ENCODE peak calls at places on chromosome 6, in four cellular contexts. Q is heart left ventricle, H is body of pancreas, P is right cardiac atrium. R is an unnamed sample.

GRCh38 chr6:81894788-81895221 is 142.3 kb upstream of the TENT5A start:
- ATAC-seq in Q (peak; percentile 91), H (peak; percentile 38), P (peak; percentile 95), R (peak; percentile 30)

GRCh38 chr6:135922746-135923145 is 71.2 kb downstream of the PDE7B start:
- ATAC-seq in Q (peak; percentile 47), H (no peak), P (peak; percentile 56), R (no peak)

GRCh38 chr6:155185544-155185943 is 78.3 kb upstream of the CLDN20 start:
- ATAC-seq in Q (no peak), P (peak; percentile 22), H (peak; percentile 21), R (no peak)

GRCh38 chr6:84314377-84314898 is 87.0 kb upstream of the CEP162 start:
- ATAC-seq in P (no peak), Q (no peak), H (no peak), R (no peak)

GRCh38 chr6:11212625-11213024 is 19.8 kb downstream of the NEDD9 start:
- ATAC-seq in Q (no peak), P (peak; percentile 79), H (no peak), R (peak; percentile 78)

GRCh38 chr6:11791354-11792107 is 12.9 kb upstream of the ADTRP start:
- ATAC-seq in Q (no peak), P (no peak), H (no peak), R (no peak)

GRCh38 chr6:132973556-132973993 is 159.2 kb downstream of the RPS12 start:
- ATAC-seq in P (no peak), H (no peak), Q (no peak), R (no peak)

GRCh38 chr6:44629636-44630035 is 242.1 kb downstream of the CDC5L start:
- ATAC-seq in Q (no peak), P (peak; percentile 42), H (no peak), R (no peak)

GRCh38 chr6:95578106-95578410 is 723 bp downstream of the MANEA start:
- ATAC-seq in H (peak; percentile 27), Q (peak; percentile 21), P (peak; percentile 16), R (no peak)

GRCh38 chr6:38714239-38715015 is 684 bp upstream of the DNAH8 start:
- ATAC-seq in P (no peak), Q (no peak), H (no peak), R (no peak)

GRCh38 chr6:40922281-40922680 is 116.7 kb downstream of the UNC5CL start:
- ATAC-seq in H (no peak), Q (no peak), P (no peak), R (no peak)

GRCh38 chr6:29414588-29414987 is at the start of gene OR12D1:
- ATAC-seq in H (peak; percentile 87), P (no peak), Q (no peak), R (no peak)

GRCh38 chr6:130730600-130730999 is 96.6 kb upstream of the SMLR1 start:
- ATAC-seq in Q (no peak), P (no peak), H (no peak), R (no peak)

GRCh38 chr6:13407709-13408695 is 79.4 kb downstream of the GFOD1 start:
- ATAC-seq in Q (no peak), P (peak; percentile 78), H (peak; percentile 77), R (peak; percentile 75)

GRCh38 chr6:11218827-11219826 is 13.3 kb downstream of the NEDD9 start:
- ATAC-seq in H (peak; percentile 73), P (peak; percentile 91), Q (peak; percentile 77), R (peak; percentile 74)

GRCh38 chr6:161663682-161664081 is 389.8 kb upstream of the AGPAT4 start:
- ATAC-seq in H (no peak), Q (no peak), P (no peak), R (no peak)

GRCh38 chr6:31969712-31970603 is 2.0 kb downstream of the DXO start:
- ATAC-seq in P (no peak), H (no peak), Q (no peak), R (no peak)

GRCh38 chr6:129860901-129861665 is at the start of gene TMEM244:
- ATAC-seq in P (no peak), Q (no peak), H (no peak), R (no peak)

GRCh38 chr6:125481056-125481455 is 179.3 kb upstream of the HDDC2 start:
- ATAC-seq in Q (no peak), H (no peak), P (no peak), R (no peak)

GRCh38 chr6:21078497-21078896 is 515.1 kb upstream of the SOX4 start:
- ATAC-seq in P (no peak), H (no peak), Q (no peak), R (no peak)

GRCh38 chr6:135390450-135390849 is 107.1 kb downstream of the AHI1 start:
- ATAC-seq in P (no peak), Q (no peak), H (no peak), R (no peak)

GRCh38 chr6:44976677-44977405 is 351.3 kb upstream of the RUNX2 start:
- ATAC-seq in P (no peak), H (no peak), Q (no peak), R (no peak)

GRCh38 chr6:148559848-148560433 is 186.9 kb upstream of the UST start:
- ATAC-seq in Q (peak; percentile 57), P (peak; percentile 87), H (peak; percentile 92), R (peak; percentile 84)
- H3K4me3 ChIP-seq in Q (peak overlapping the region; percentile 48), P (peak overlapping the region; percentile 39), H (peak overlapping the region; percentile 23), R (peak overlapping the region; percentile 32)

GRCh38 chr6:75326557-75327258 is 42.1 kb upstream of the TMEM30A start:
- ATAC-seq in Q (no peak), P (no peak), H (no peak), R (no peak)
- H3K4me3 ChIP-seq in Q (no peak overlapping the region), P (no peak overlapping the region), H (no peak overlapping the region), R (no peak overlapping the region)

DNA sequence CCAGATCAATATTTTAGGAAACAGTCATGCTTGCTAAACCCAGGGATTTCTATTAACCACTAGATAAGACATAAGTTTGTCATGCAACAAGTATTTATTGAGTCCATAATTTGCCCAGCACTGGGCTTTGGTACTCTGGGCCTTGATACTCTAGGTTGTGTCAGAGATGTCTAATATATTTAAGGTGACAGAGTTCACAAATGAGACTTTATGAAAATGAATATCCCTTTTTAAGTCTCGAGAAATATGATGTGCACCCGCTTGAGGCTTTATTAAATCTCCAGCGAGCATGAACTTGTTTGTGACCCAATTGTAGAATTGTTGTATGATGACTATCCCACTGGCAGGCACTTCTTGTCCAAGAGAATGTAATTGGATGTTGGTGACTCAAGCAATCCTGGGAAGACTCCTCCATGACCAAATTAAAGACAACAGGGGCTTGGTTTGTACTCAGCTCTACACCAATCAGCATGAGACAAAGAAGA is 109.2 kb downstream of the ESR1 start:
- ATAC-seq in Q (no peak), P (no peak), H (no peak), R (peak; percentile 94)
- H3K4me3 ChIP-seq in Q (no peak overlapping the region), P (no peak overlapping the region), H (no peak overlapping the region), R (no peak overlapping the region)

DNA sequence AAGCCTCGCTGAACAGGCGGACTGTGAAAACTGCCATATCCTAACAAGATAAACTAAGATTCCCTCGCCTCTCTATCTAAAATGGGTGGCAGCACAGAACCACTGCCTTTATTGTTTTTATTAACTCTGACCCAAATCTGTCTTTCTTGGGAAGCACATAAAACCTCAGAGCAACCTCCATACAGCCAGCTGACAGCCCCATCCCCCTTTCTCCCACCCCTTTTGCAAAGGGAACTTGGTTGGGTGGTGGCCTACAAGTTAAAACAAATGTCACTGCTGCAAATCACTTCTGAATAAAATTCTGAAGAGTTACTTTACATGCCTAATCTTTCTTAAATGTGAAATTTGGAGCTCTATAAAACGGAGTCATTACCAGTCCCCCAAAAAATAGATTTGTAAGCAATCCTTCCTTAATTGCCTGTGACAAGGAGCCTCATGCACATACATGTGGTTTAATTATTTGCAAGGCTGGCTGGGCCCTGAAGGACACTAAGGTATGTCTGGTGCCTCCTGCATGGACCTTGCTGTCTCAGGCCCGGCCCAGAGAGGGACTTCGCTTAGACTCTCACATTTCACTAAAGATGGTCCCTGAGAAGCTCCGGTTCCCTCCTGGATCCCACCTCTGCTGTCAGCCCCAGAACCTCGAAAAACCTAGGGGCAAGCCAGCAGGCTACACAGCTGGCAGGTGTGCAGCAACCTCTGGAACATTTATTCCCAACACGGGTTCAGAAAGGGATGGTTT is 21.7 kb downstream of the PXDC1 start:
- ATAC-seq in Q (no peak), P (no peak), H (no peak), R (no peak)
- H3K4me3 ChIP-seq in Q (no peak overlapping the region), P (no peak overlapping the region), H (no peak overlapping the region), R (no peak overlapping the region)

GRCh38 chr6:127483399-127484055 is 24.3 kb upstream of the KIAA0408 start:
- ATAC-seq in P (no peak), Q (no peak), H (no peak), R (no peak)
- H3K4me3 ChIP-seq in P (no peak overlapping the region), Q (no peak overlapping the region), H (no peak overlapping the region), R (peak overlapping the region; percentile 14)

GRCh38 chr6:128479991-128480390 is 40.4 kb downstream of the PTPRK start:
- ATAC-seq in H (no peak), Q (no peak), P (no peak), R (no peak)

GRCh38 chr6:128482642-128483041 is 37.8 kb downstream of the PTPRK start:
- ATAC-seq in P (no peak), Q (no peak), H (no peak), R (no peak)

GRCh38 chr6:128474933-128475332 is 45.5 kb downstream of the PTPRK start:
- ATAC-seq in P (no peak), H (no peak), Q (no peak), R (no peak)

GRCh38 chr6:128478230-128479047 is 42.0 kb downstream of the PTPRK start:
- ATAC-seq in P (no peak), Q (no peak), H (peak; percentile 13), R (no peak)

DNA sequence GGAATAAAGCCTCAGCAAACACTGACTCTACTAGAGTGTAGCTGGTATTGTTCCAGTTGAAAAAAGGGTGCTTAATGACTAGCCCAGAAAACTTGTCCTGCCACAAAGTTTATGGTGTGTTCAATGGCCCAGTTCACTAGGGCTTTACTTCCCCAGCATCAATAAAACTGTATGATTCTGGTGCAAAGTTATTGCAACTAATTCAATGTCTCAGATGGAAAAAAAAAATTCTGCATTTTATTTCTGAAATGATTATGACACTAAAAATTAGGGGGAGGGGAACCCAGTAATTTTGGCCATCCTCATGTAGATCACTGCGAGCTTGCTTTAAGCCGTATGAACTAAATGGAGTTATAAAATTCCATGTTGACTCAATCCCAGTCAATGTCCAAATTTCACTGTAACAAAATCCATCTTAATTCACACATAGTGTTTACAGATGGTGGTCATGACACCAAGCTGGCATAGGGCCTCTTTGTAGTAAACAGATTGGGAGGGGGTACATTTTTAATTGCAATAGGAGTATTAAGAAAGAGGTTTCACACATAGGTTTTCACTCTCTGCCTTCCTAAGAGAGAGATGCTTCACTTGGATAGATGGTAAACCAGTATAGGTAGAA is 41.2 kb downstream of the PTPRK start:
- ATAC-seq in P (no peak), Q (no peak), H (no peak), R (no peak)
- H3K4me3 ChIP-seq in P (peak overlapping the region; percentile 59), Q (peak overlapping the region; percentile 29), H (no peak overlapping the region), R (no peak overlapping the region)

GRCh38 chr6:27631614-27631925 is 158.7 kb upstream of the ZNF184 start:
- ATAC-seq in H (no peak), P (no peak), Q (no peak), R (no peak)

GRCh38 chr6:27630727-27631613 is 158.1 kb upstream of the ZNF184 start:
- ATAC-seq in H (peak; percentile 27), P (no peak), Q (no peak), R (no peak)
- H3K4me3 ChIP-seq in H (no peak overlapping the region), P (peak overlapping the region; percentile 22), Q (peak overlapping the region; percentile 16), R (no peak overlapping the region)